ENCODE peak calls at places on chromosomes 7 and 10, in eight cellular contexts. H, W, E, U, N, G, X and T are unnamed samples.
A peak's percentile ranks its signal among the peaks of the same experiment; 100 is the strongest.

GRCh38 chr7:119935418-119936025 is 337.5 kb upstream of the KCND2 start:
- DNase-seq in H (peak; percentile 1), W (no peak), E (no peak), U (no peak), N (no peak), G (peak; percentile 57), X (peak; percentile 64), T (peak; percentile 45)

GRCh38 chr7:64599341-64599740 is 36.5 kb upstream of the ZNF680 start:
- DNase-seq in H (no peak), W (no peak), E (no peak), U (no peak), N (no peak), G (peak; percentile 19), X (no peak), T (no peak)

GRCh38 chr10:10500941-10501340 is 516.7 kb upstream of the CELF2 start:
- DNase-seq in H (no peak), W (no peak), E (no peak), U (no peak), N (no peak), G (peak; percentile 55), X (peak; percentile 67), T (peak; percentile 71)

GRCh38 chr10:3020881-3021280 is 46.5 kb upstream of the PFKP start:
- DNase-seq in H (no peak), W (no peak), E (no peak), U (no peak), N (no peak), G (no peak), X (no peak), T (no peak)

GRCh38 chr7:52854681-52855080 is 180.8 kb upstream of the POM121L12 start:
- DNase-seq in H (no peak), W (no peak), E (no peak), U (no peak), N (no peak), G (no peak), X (no peak), T (no peak)

GRCh38 chr10:133159950-133160812 is at the start of gene KNDC1:
- DNase-seq in H (peak; percentile 58), W (no peak), E (no peak), U (no peak), N (no peak), G (no peak), X (peak; percentile 72), T (peak; percentile 72)

GRCh38 chr7:158022601-158023000 is 565.0 kb downstream of the PTPRN2 start:
- DNase-seq in H (no peak), W (no peak), E (no peak), U (no peak), N (no peak), G (no peak), X (no peak), T (no peak)

GRCh38 chr10:91885362-91886079 is 23.8 kb downstream of the FGFBP3 start:
- DNase-seq in H (no peak), W (no peak), E (no peak), U (no peak), N (no peak), G (no peak), X (no peak), T (no peak)

GRCh38 chr7:129790136-129790535 is 162.6 kb downstream of the UBE2H start:
- DNase-seq in H (no peak), W (no peak), E (no peak), U (peak; percentile 20), N (no peak), G (peak; percentile 73), X (peak; percentile 79), T (no peak)

GRCh38 chr10:63593576-63593975 is 72.4 kb downstream of the REEP3 start:
- DNase-seq in H (no peak), W (no peak), E (no peak), U (no peak), N (no peak), G (no peak), X (peak; percentile 50), T (peak; percentile 26)

GRCh38 chr7:36119005-36119711 is 33.9 kb upstream of the EEPD1 start:
- DNase-seq in H (peak; percentile 21), W (no peak), E (no peak), U (peak; percentile 83), N (no peak), G (peak; percentile 99), X (peak; percentile 96), T (peak; percentile 90)

GRCh38 chr10:120508393-120508792 is 51.4 kb downstream of the PLPP4 start:
- DNase-seq in H (no peak), W (no peak), E (no peak), U (peak; percentile 90), N (no peak), G (peak; percentile 97), X (peak; percentile 94), T (peak; percentile 95)